ENCODE peak calls at places on chromosomes 16 and 17, in five cellular contexts. Q is colonic mucosa, A is GM12865, I is epithelial cell of esophagus, J is HL-60. K is an unnamed sample.

GRCh38 chr16:74774223-74775139 is at the start of gene FA2H:
- DNase-seq in Q (peak), A (peak), I (peak), J (peak), K (no peak)

GRCh38 chr17:69908599-69909368 is 166.2 kb upstream of the KCNJ16 start:
- DNase-seq in Q (no peak), A (no peak), I (no peak), J (no peak), K (no peak)

GRCh38 chr16:28951410-28951943 is 740 bp downstream of the NFATC2IP start:
- DNase-seq in Q (peak), A (peak), I (peak), J (no peak), K (no peak)

GRCh38 chr17:80504671-80505413 is 28.4 kb upstream of the NPTX1 start:
- DNase-seq in Q (no peak), A (no peak), I (no peak), J (no peak), K (no peak)

GRCh38 chr16:69311533-69312388 is 611 bp downstream of the VPS4A start:
- DNase-seq in Q (peak), A (peak), I (peak), J (peak), K (no peak)

GRCh38 chr17:6186998-6187397 is 116.8 kb downstream of the WSCD1 start:
- DNase-seq in Q (no peak), A (no peak), I (no peak), J (no peak), K (no peak)

GRCh38 chr17:57603978-57604377 is 141.1 kb downstream of the CCDC182 start:
- DNase-seq in Q (no peak), A (peak), I (peak), J (peak), K (no peak)

GRCh38 chr17:43403846-43404245 is 5.1 kb downstream of the ARL4D start:
- DNase-seq in Q (no peak), A (no peak), I (no peak), J (no peak), K (no peak)

GRCh38 chr17:63185420-63185819 is 219.4 kb downstream of the TANC2 start:
- DNase-seq in Q (no peak), A (no peak), I (no peak), J (no peak), K (no peak)
- TF ChIP-seq CTCF in Q (no peak), A (no peak), I (no peak), J (no peak), K (no peak)

DNA sequence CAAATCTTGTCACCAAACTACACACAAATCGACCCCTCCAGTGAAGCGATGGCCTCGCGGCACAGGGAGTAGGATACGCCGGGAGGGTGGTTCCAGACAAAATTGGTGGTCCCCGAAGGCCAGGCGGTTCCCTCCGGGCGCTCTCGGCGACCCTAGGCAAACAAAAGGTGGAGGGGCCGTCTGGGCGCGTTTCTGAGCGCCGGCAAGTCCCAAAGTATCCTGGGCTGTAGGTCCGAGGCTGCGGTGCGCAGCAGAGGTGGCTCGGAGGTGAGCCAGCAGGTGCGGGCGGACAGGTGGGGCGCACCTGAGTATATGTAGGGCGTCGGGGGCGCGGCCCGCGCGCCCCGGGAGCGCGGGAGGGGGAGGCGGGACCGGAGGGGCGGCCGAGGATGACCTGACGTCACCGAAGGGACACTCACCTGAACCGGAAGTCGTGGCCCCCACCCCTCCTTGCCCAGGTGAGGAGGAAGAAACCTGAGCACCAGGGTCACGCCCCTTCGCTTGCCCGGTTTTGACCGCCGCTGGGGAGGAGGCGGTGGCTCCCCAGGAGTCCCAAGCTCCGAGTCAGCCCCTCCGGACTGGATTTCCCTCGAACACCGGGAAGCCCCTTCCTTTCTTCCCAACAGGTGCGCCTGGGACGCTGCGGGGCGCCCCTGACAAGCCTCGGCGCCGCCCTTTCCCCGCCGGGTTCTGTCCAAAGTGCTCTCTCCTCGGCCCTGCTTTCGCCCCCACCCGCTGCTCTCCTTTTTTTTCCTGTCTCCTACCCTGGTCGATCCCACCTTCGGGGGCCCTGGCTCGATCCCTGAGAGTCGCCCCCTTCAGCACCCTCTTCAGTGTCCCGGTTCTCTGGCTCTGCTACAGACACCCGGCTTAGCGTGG is at the start of gene CLDN7:
- DNase-seq in Q (peak), A (no peak), I (peak), J (no peak), K (no peak)
- H3K4me3 ChIP-seq in Q (peak), A (peak), I (peak), J (peak), K (peak)

GRCh38 chr16:31356566-31357323 is 1.8 kb downstream of the ITGAX start:
- DNase-seq in Q (no peak), A (no peak), I (no peak), J (no peak), K (no peak)

GRCh38 chr16:31360296-31360695 is 5.3 kb downstream of the ITGAX start:
- DNase-seq in Q (no peak), A (no peak), I (no peak), J (peak), K (no peak)

GRCh38 chr16:31354394-31355291 is at the start of gene ITGAX:
- DNase-seq in Q (peak), A (peak), I (peak), J (peak), K (peak)

GRCh38 chr16:31355701-31356100 is 725 bp downstream of the ITGAX start:
- DNase-seq in Q (no peak), A (no peak), I (no peak), J (no peak), K (no peak)

GRCh38 chr16:31357324-31358156 is 2.6 kb downstream of the ITGAX start:
- DNase-seq in Q (no peak), A (no peak), I (no peak), J (no peak), K (no peak)
- TF ChIP-seq CTCF in Q (no peak), A (no peak), I (no peak), J (no peak), K (no peak)

GRCh38 chr17:49633250-49633649 is 44.6 kb downstream of the SPOP start:
- DNase-seq in Q (no peak), A (no peak), I (no peak), J (no peak), K (no peak)
- H3K4me3 ChIP-seq in Q (no peak), A (no peak), I (no peak), J (no peak), K (no peak)

DNA sequence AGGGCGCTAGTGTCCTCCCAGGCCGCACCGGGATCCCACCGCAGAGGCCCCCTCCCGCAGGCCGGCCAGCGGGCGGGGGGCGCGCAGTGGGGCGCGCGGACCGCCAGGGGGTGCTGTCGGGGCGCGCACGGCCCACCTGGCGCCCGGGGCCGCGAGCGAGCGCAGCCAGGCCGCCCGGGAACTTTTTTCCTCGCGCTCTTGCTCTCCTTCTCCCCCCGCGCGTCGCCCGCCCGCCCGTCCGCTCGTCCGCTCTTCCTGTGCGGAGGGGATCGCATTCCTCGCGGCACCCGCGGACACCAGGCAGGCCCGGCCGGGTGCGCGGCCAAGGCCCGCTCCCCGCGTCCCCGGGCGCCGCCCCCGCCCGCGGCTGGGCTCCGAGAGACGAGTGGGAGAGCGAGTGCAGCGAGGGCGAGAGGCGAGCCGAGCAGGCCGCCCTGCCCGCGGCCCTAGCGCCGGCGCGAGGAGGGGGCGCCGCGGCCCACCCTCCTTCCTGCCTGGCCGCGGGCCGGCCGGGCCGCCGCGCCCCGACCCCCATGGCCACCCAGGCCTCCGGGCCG is at the start of gene RAI1:
- DNase-seq in Q (peak), A (peak), I (peak), J (peak), K (no peak)
- TF ChIP-seq CTCF in Q (peak), A (peak), I (peak), J (no peak), K (peak)

GRCh38 chr16:14300631-14301149 is 229.6 kb downstream of the MRTFB start:
- DNase-seq in Q (peak), A (peak), I (peak), J (peak), K (peak)
- H3K4me3 ChIP-seq in Q (no peak), A (no peak), I (peak), J (no peak), K (no peak)

DNA sequence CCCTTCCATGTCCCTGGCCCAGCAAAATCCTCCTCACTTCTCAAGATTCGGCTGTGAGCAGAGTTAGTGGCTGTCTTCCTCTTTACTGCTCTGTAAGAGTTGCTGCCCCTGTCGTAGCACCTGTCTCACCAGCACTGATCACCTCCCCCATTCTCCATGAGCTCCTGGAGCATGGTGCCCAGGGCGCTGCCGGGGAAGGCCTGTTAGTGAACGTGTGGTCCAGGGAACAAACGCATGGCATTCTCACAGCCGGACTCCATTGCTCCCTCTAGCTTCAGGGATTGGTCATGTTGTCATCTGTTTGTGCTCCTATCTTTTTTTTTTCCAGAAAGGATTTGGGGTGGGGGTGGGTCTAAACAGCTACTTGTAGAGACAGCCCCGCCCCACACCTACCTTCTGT is 141.2 kb downstream of the CMIP start:
- DNase-seq in Q (no peak), A (no peak), I (no peak), J (no peak), K (no peak)
- TF ChIP-seq CTCF in Q (no peak), A (no peak), I (peak), J (no peak), K (no peak)

GRCh38 chr16:1154291-1154886 is 1.5 kb downstream of the CACNA1H start:
- DNase-seq in Q (no peak), A (no peak), I (no peak), J (no peak), K (no peak)

GRCh38 chr16:1154887-1155331 is 2.0 kb downstream of the CACNA1H start:
- DNase-seq in Q (no peak), A (no peak), I (no peak), J (no peak), K (no peak)

GRCh38 chr16:1156111-1156982 is 3.4 kb downstream of the CACNA1H start:
- DNase-seq in Q (no peak), A (no peak), I (no peak), J (no peak), K (no peak)

GRCh38 chr16:1156983-1157638 is 4.2 kb downstream of the CACNA1H start:
- DNase-seq in Q (no peak), A (no peak), I (no peak), J (no peak), K (no peak)

DNA sequence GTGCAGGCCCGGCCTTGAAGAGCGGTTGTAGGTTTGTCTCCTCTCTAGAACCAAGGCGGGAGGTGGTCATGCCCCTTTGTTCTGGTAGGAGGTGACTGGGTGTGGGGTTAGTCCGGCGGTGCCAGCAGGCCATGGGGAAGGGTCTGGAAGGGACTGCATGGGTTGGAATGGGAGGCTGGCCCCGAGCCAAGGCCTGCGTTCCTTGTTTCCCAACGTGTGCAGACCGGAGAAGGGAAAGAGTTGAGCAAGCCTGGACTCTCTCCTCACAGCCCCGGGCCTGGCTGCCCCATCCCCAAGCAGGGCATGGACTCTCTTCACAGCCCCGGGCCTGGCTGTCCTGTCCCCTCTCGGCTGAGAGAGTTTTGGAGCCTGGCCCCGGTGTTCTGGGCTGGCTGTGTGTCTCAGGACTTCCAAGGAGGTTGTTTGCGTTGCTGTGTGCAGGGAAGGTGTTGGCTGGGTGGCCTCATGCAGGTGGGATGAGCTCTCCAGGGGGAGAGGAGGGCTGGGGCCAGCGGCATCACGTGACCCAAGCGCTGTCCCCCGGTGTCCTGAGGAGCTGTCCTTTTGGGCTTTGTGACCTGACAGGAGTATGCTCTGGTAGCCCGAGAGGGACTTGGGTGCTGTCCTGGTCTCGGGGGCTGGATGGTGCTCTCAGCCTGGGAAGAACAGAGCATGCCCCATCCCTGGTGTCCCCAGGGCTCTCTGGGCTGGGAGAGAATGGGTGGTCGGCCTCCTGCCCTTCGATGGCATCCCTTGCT is 2.6 kb downstream of the CACNA1H start:
- DNase-seq in Q (no peak), A (no peak), I (no peak), J (no peak), K (no peak)
- H3K4me3 ChIP-seq in Q (no peak), A (no peak), I (no peak), J (no peak), K (no peak)

GRCh38 chr16:85845276-85845675 is 45.8 kb downstream of the COX4I1 start:
- DNase-seq in Q (no peak), A (no peak), I (no peak), J (no peak), K (no peak)
- TF ChIP-seq CTCF in Q (no peak), A (no peak), I (no peak), J (no peak), K (no peak)

GRCh38 chr17:49556183-49556943 is 19.3 kb upstream of the NXPH3 start:
- DNase-seq in Q (peak), A (peak), I (peak), J (peak), K (no peak)
- H3K4me3 ChIP-seq in Q (no peak), A (no peak), I (no peak), J (no peak), K (no peak)